ENCODE peak calls at places on chromosome 6, in seven cellular contexts. S is tibial nerve, W is lower leg skin, Z is transverse colon, C is Peyer's patch, B is IMR-90, T is stomach. P is an unnamed sample.

GRCh38 chr6:152204584-152204983 is 397.1 kb downstream of the ESR1 start:
- DNase-seq in W (no peak), S (no peak), Z (no peak), T (no peak), C (no peak), B (no peak), P (no peak)

GRCh38 chr6:26286168-26286854 is 78.7 kb upstream of the BTN3A2 start:
- DNase-seq in T (peak), C (peak), W (peak), B (peak), S (peak), Z (peak), P (peak)

GRCh38 chr6:28867078-28867414 is 56.7 kb downstream of the TRIM27 start:
- DNase-seq in W (no peak), C (no peak), T (no peak), B (peak), S (no peak), Z (no peak), P (peak)

GRCh38 chr6:56816393-56816792 is 138.5 kb upstream of the BEND6 start:
- DNase-seq in W (no peak), T (no peak), Z (no peak), C (no peak), B (no peak), S (no peak), P (no peak)

GRCh38 chr6:105318660-105319059 is 84.2 kb downstream of the PREP start:
- DNase-seq in W (no peak), C (no peak), T (no peak), Z (no peak), B (peak), S (no peak), P (no peak)

GRCh38 chr6:5941188-5941587 is 65.5 kb downstream of the NRN1 start:
- DNase-seq in T (no peak), W (no peak), B (no peak), C (no peak), S (no peak), Z (no peak), P (no peak)

GRCh38 chr6:135576055-135576454 is 78.5 kb upstream of the AHI1 start:
- DNase-seq in Z (no peak), T (no peak), S (no peak), C (no peak), B (peak), W (no peak), P (no peak)

GRCh38 chr6:91710356-91710755 is 1123.5 kb upstream of the MAP3K7 start:
- DNase-seq in C (no peak), T (no peak), Z (no peak), B (no peak), W (no peak), S (no peak), P (no peak)

GRCh38 chr6:106444777-106445507 is 84.4 kb downstream of the CRYBG1 start:
- DNase-seq in S (no peak), C (no peak), Z (no peak), W (no peak), T (no peak), B (peak), P (peak)

GRCh38 chr6:152848919-152849318 is 98.3 kb downstream of the VIP start:
- DNase-seq in B (no peak), C (no peak), T (no peak), S (no peak), Z (no peak), W (no peak), P (no peak)

GRCh38 chr6:148457137-148457842 is 114.7 kb downstream of the SASH1 start:
- DNase-seq in T (no peak), C (no peak), Z (no peak), W (no peak), B (peak), S (no peak), P (no peak)

GRCh38 chr6:397056-397455 is 5.5 kb downstream of the IRF4 start:
- DNase-seq in B (no peak), C (no peak), T (no peak), Z (no peak), W (no peak), S (no peak), P (no peak)

GRCh38 chr6:47034919-47035318 is 7.2 kb downstream of the ADGRF1 start:
- DNase-seq in Z (no peak), S (no peak), W (no peak), T (no peak), C (no peak), B (peak), P (no peak)

GRCh38 chr6:40506956-40507355 is 80.2 kb downstream of the LRFN2 start:
- DNase-seq in S (no peak), T (no peak), B (no peak), C (no peak), Z (no peak), W (no peak), P (no peak)

GRCh38 chr6:110813338-110813737 is 1.9 kb downstream of the CDK19 start:
- DNase-seq in C (no peak), B (no peak), T (no peak), Z (no peak), W (no peak), S (no peak), P (no peak)

GRCh38 chr6:110814488-110815259 is 595 bp downstream of the CDK19 start:
- DNase-seq in T (peak), C (peak), Z (peak), B (peak), S (peak), W (peak), P (peak)

GRCh38 chr6:110811187-110811586 is 4.1 kb downstream of the CDK19 start:
- DNase-seq in Z (no peak), C (no peak), W (no peak), T (no peak), B (no peak), S (no peak), P (no peak)

GRCh38 chr6:110813813-110814487 is 1.3 kb downstream of the CDK19 start:
- DNase-seq in C (no peak), T (no peak), S (no peak), B (no peak), W (no peak), Z (peak), P (no peak)

GRCh38 chr6:110812719-110813118 is 2.5 kb downstream of the CDK19 start:
- DNase-seq in Z (no peak), T (no peak), B (no peak), S (no peak), C (no peak), W (no peak), P (no peak)
- TF ChIP-seq POLR2A in Z (no peak), T (no peak), B (no peak), S (no peak), C (no peak), W (no peak), P (no peak)

GRCh38 chr6:163415620-163416379 is 1.3 kb downstream of the QKI start:
- DNase-seq in C (no peak), T (peak), S (no peak), Z (peak), B (peak), W (peak), P (peak)
- TF ChIP-seq POLR2A in C (no peak), T (no peak), S (no peak), Z (peak), B (no peak), W (no peak), P (peak)

GRCh38 chr6:17299222-17299621 is 18.1 kb downstream of the RBM24 start:
- DNase-seq in W (no peak), T (no peak), S (no peak), C (no peak), Z (no peak), B (no peak), P (no peak)
- TF ChIP-seq POLR2A in W (no peak), T (no peak), S (no peak), C (no peak), Z (no peak), B (no peak), P (no peak)

DNA sequence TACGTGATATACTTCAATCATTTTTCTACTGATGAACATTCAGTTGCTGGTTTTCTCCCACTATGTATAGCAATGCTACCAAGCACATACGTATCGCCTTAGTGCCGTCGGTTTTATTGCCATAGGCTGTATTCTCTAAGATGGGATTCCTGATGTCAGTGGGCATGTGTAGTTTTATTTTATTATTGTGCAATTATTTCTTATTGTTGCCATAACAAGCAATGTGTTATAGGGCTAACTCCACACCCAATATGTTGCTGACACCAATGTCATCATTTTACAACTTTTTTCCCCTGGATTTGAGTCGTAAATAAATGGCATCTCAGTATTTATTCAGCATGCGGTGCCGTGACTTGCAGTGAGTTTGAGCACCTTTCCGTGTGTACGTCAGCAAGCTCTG is 10.8 kb upstream of the DACT2 start:
- DNase-seq in T (no peak), S (no peak), C (no peak), W (no peak), Z (no peak), B (no peak), P (no peak)
- TF ChIP-seq POLR2A in T (no peak), S (no peak), C (no peak), W (no peak), Z (no peak), B (no peak), P (no peak)

GRCh38 chr6:20400476-20401402 is 940 bp upstream of the E2F3 start:
- DNase-seq in T (no peak), S (peak), Z (peak), C (peak), B (no peak), W (no peak), P (peak)
- TF ChIP-seq POLR2A in T (no peak), S (no peak), Z (peak), C (peak), B (no peak), W (no peak), P (no peak)

DNA sequence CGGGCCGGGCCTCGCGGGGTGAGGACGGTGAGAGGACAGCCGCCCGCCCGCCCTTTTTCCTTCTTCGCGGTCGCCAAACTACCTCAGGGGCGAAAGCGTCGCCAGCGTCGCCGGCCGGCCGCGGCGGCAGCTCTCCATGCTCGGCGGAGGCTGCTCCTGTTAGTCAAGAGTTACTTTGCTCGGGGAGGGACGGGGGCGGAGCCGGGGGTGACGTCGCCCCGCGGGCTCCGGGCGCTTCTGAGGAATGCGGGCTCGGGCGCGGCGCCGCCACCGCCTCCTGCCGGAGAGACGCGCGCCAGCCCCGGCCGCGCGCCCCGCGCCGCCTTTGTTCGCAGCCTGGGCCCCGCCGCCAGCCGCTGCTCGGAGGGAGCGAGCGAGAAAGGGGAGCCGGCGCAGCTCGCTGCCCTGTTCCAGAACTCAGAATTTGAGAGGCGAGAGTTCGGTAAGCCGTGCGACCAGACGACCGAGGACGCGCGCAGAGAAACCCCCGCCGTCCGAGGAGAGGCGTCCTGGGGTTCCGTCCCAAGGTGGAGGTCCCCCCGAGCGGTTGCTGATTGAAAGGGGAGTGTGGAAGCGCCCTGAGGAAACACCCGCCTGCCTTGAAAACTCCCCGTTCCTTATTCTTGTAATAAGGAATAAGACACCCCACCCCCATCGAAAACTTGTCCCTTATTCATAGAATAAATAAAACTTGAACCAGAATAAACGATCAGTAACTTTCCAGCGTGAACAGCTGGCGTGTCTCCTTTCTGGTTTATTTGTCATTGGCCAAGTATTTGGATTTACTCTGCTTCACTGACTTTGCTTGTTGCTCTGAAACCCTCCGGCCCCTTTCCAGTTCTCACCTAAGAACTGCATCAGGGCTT is at the start of gene PTPRK:
- DNase-seq in W (peak), Z (peak), C (peak), S (peak), T (peak), B (peak), P (peak)
- TF ChIP-seq POLR2A in W (no peak), Z (peak), C (peak), S (peak), T (no peak), B (peak), P (no peak)

DNA sequence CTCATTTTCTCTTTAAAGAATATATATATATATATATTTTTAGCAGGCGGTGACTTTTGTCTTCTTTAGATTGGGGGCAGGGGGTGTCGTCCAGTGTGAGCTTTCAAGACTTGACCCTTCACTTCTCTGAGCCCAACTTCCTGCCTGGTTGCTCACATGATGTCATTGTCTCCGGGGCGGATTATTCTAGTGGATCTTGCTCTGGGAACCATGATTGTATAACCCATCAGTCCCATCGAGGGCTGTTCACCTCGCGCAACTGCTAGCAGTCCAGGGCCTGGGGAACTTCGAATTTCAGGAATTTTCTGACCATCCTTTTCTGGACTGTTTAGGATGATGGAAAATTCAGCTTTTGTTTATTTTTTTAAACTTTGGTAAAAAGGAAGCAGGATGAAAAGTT is 1.0 kb downstream of the IGF2R start:
- DNase-seq in S (peak), T (peak), W (peak), Z (peak), C (no peak), B (peak), P (peak)
- TF ChIP-seq POLR2A in S (peak), T (no peak), W (no peak), Z (peak), C (no peak), B (peak), P (peak)